ENCODE peak calls at places on chromosomes 2 and 18, in ten cellular contexts. X is vagina, V is Panc1, U is suprapubic skin, N is endothelial cell of umbilical vein, I is breast epithelium, W is GM23338, Z is spleen, G is transverse colon, B is prostate gland. Q is an unnamed sample.

GRCh38 chr18:80022613-80023012 is 11.6 kb upstream of the RBFA start:
- DNase-seq in G (no peak), B (no peak), V (no peak), X (no peak), I (no peak), W (peak; percentile 42), U (no peak), Z (no peak), N (peak; percentile 10), Q (no peak)

GRCh38 chr18:13613591-13614317 is 112.6 kb downstream of the FAM210A start:
- DNase-seq in V (no peak), Z (peak; percentile 79), I (no peak), G (no peak), W (no peak), U (no peak), X (peak; percentile 79), N (no peak), B (no peak), Q (no peak)

GRCh38 chr2:65033178-65033577 is 23.0 kb upstream of the CEP68 start:
- DNase-seq in U (no peak), W (no peak), X (no peak), N (peak; percentile 43), V (no peak), Z (no peak), B (no peak), I (no peak), G (no peak), Q (no peak)

GRCh38 chr2:67366832-67367412 is 30.2 kb upstream of the ETAA1 start:
- DNase-seq in Z (no peak), I (no peak), U (no peak), N (no peak), B (no peak), X (no peak), G (no peak), V (no peak), W (no peak), Q (no peak)

GRCh38 chr18:74064510-74064909 is 83.1 kb downstream of the FBXO15 start:
- DNase-seq in U (no peak), G (no peak), N (no peak), B (no peak), X (no peak), Z (peak; percentile 78), I (no peak), W (no peak), V (no peak), Q (no peak)

GRCh38 chr18:58860747-58861224 is 3.9 kb upstream of the ZNF532 start:
- DNase-seq in N (peak; percentile 36), W (no peak), B (no peak), Z (no peak), V (no peak), G (no peak), I (no peak), U (no peak), X (no peak), Q (no peak)

GRCh38 chr2:31347788-31348187 is 66.8 kb downstream of the XDH start:
- DNase-seq in I (no peak), N (no peak), G (no peak), B (no peak), X (no peak), U (no peak), W (peak; percentile 3), Z (no peak), V (no peak), Q (no peak)

GRCh38 chr2:112168422-112169124 is 30.4 kb downstream of the FBLN7 start:
- DNase-seq in B (no peak), V (no peak), W (no peak), X (peak; percentile 56), U (peak; percentile 76), Z (no peak), N (no peak), I (no peak), G (no peak), Q (no peak)

GRCh38 chr2:152432206-152432653 is 97.3 kb downstream of the FMNL2 start:
- DNase-seq in Z (no peak), V (no peak), I (no peak), X (no peak), N (no peak), W (no peak), B (no peak), U (no peak), G (no peak), Q (no peak)

GRCh38 chr2:28419003-28419704 is 26.5 kb downstream of the FOSL2 start:
- DNase-seq in X (no peak), B (no peak), N (no peak), U (no peak), I (no peak), V (no peak), G (peak; percentile 4), Z (no peak), W (peak; percentile 43), Q (no peak)

GRCh38 chr18:67496469-67496868 is 20.1 kb downstream of the DSEL start:
- DNase-seq in I (no peak), X (no peak), N (no peak), W (no peak), G (no peak), B (no peak), U (no peak), Z (no peak), V (no peak), Q (no peak)

GRCh38 chr2:233503481-233503880 is 63.1 kb downstream of the USP40 start:
- DNase-seq in Z (no peak), V (no peak), B (no peak), G (no peak), I (no peak), X (no peak), N (no peak), U (no peak), W (no peak), Q (no peak)

GRCh38 chr2:225334524-225334923 is 65.0 kb upstream of the NYAP2 start:
- DNase-seq in W (no peak), B (no peak), G (no peak), N (no peak), V (no peak), I (no peak), Z (no peak), X (no peak), U (no peak), Q (no peak)

GRCh38 chr2:201126308-201127127 is 10.6 kb downstream of the CFLAR start:
- DNase-seq in G (no peak), X (no peak), Z (no peak), V (no peak), N (peak; percentile 93), W (no peak), U (no peak), B (no peak), I (no peak), Q (no peak)

GRCh38 chr18:48943333-48943732 is 7.4 kb downstream of the SMAD7 start:
- DNase-seq in X (no peak), B (no peak), Z (peak; percentile 65), I (no peak), W (no peak), U (no peak), G (no peak), N (no peak), V (no peak), Q (no peak)

GRCh38 chr18:48941672-48942071 is 9.1 kb downstream of the SMAD7 start:
- DNase-seq in X (no peak), B (no peak), N (peak; percentile 17), W (no peak), I (no peak), G (no peak), U (no peak), V (no peak), Z (peak; percentile 77), Q (no peak)

GRCh38 chr18:48942554-48943261 is 8.1 kb downstream of the SMAD7 start:
- DNase-seq in W (no peak), G (no peak), I (no peak), V (peak; percentile 83), X (no peak), B (no peak), U (no peak), Z (no peak), N (peak; percentile 42), Q (peak; percentile 53)

GRCh38 chr18:48940854-48941531 is 9.8 kb downstream of the SMAD7 start:
- DNase-seq in W (no peak), G (peak; percentile 67), X (no peak), V (no peak), Z (peak; percentile 90), U (no peak), I (no peak), N (peak; percentile 58), B (no peak), Q (no peak)

GRCh38 chr18:48942086-48942485 is 8.7 kb downstream of the SMAD7 start:
- DNase-seq in V (no peak), I (no peak), B (no peak), U (no peak), Z (no peak), G (no peak), N (no peak), X (no peak), W (no peak), Q (no peak)
- H3K27ac ChIP-seq in V (peak overlapping the region; percentile 90), I (peak overlapping the region; percentile 36), B (peak overlapping the region; percentile 68), U (peak overlapping the region; percentile 18), Z (peak overlapping the region; percentile 82), G (peak overlapping the region; percentile 98), N (no peak overlapping the region), X (peak overlapping the region; percentile 94), W (peak overlapping the region; percentile 59), Q (peak overlapping the region; percentile 76)

GRCh38 chr2:86249843-86250402 is 50.7 kb downstream of the MRPL35 start:
- DNase-seq in W (no peak), I (no peak), Z (no peak), U (no peak), B (no peak), V (peak; percentile 12), G (peak; percentile 54), N (no peak), X (no peak), Q (peak; percentile 55)
- TF ChIP-seq POLR2AphosphoS5 in W (no peak), I (no peak), Z (no peak), U (no peak), B (peak; percentile 15), V (no peak), G (no peak), N (no peak), X (no peak), Q (no peak)

DNA sequence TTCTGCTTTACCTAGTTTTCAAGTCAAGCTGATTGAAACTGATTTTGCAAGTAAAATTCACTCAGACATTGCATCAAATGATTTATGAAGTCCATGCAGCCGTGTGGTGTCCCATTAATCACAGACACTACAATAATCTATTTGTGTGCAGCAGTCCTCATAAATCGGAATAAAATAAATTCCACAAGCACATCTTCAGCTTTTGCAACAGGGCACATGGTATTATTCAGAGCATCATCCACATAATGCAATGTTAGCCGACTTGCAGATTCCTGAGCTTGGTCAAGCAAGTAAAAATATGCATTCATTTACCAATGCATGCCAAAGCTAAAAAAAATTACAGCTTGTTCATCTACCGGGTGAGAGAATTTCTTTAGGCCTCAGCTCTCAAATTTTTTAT is 15.8 kb upstream of the CRIM1 start:
- DNase-seq in U (no peak), Z (no peak), B (no peak), W (no peak), V (no peak), G (no peak), X (no peak), I (no peak), N (no peak), Q (no peak)
- H3K27ac ChIP-seq in U (no peak overlapping the region), Z (no peak overlapping the region), B (no peak overlapping the region), W (no peak overlapping the region), V (peak overlapping the region; percentile 82), G (no peak overlapping the region), X (no peak overlapping the region), I (no peak overlapping the region), N (no peak overlapping the region), Q (no peak overlapping the region)

DNA sequence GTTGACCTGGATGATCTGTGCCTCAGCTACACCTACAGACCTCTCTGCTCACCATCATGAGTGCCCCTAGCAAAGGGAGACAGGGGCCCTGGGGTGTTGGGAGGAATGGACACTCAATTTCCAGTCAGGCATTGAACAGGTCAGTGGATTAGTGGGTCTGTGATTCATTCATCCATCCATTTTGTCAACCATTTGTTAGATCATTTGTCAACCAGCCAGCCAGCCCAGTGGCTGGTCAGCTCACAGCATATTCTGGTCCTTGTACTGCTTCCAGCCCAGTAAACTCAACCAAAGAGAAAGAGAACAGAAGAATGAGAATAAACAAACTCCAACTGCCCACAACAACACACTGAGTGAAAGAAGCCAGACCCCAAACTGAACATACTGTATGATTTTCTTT is 4.6 kb upstream of the KLF11 start:
- DNase-seq in B (no peak), W (no peak), X (no peak), G (no peak), Z (no peak), U (no peak), V (no peak), N (no peak), I (no peak), Q (no peak)
- TF ChIP-seq POLR2AphosphoS5 in B (no peak), W (no peak), X (no peak), G (no peak), Z (no peak), U (no peak), V (no peak), N (no peak), I (no peak), Q (no peak)